ENCODE peak calls at places on chromosomes 4 and X, in five cellular contexts. L is NCI-H1694; M is AG09319; I is stimulated activated CD4-positive, alpha-beta T cell treated with anti-CD3 and anti-CD28 coated beads, TNF-alpha, amount 100 ng/mL, for 1 hour; N is SJSA1. W is an unnamed sample.

GRCh38 chr4:1318046-1318375 is 28.3 kb downstream of the MAEA start:
- DNase-seq in N (no peak), M (no peak), I (no peak), L (no peak), W (no peak)

GRCh38 chr4:109683621-109684253 is 19.5 kb downstream of the CASP6 start:
- DNase-seq in L (no peak), I (no peak), M (no peak), N (no peak), W (no peak)

GRCh38 chr4:142549726-142550463 is 296.2 kb downstream of the INPP4B start:
- DNase-seq in I (no peak), L (no peak), N (peak; percentile 7), M (no peak), W (no peak)

GRCh38 chrX:7574325-7574724 is 268.6 kb upstream of the VCX start:
- DNase-seq in M (no peak), L (no peak), N (no peak), I (no peak), W (peak; percentile 21)

GRCh38 chrX:151476597-151476996 is 79.6 kb downstream of the VMA21 start:
- DNase-seq in I (no peak), L (no peak), M (no peak), N (no peak), W (no peak)

GRCh38 chr4:3801521-3801920 is 35.3 kb downstream of the ADRA2C start:
- DNase-seq in N (no peak), L (no peak), I (no peak), M (no peak), W (no peak)

GRCh38 chr4:26171953-26172352 is 148.9 kb upstream of the RBPJ start:
- DNase-seq in L (no peak), M (no peak), I (no peak), N (peak; percentile 58), W (no peak)

GRCh38 chr4:108611360-108611759 is 9.0 kb upstream of the RPL34 start:
- DNase-seq in I (no peak), N (no peak), L (no peak), M (no peak), W (peak; percentile 92)

GRCh38 chr4:155734065-155734464 is 24.8 kb upstream of the GUCY1B1 start:
- DNase-seq in I (no peak), N (no peak), M (no peak), L (no peak), W (no peak)

GRCh38 chr4:113673450-113673849 is 88.1 kb downstream of the CAMK2D start:
- DNase-seq in N (peak; percentile 7), I (no peak), L (no peak), M (no peak), W (no peak)

GRCh38 chr4:31045724-31046318 is 325.7 kb downstream of the PCDH7 start:
- DNase-seq in I (no peak), N (peak; percentile 11), L (peak; percentile 8), M (no peak), W (peak; percentile 12)

GRCh38 chrX:87299563-87300160 is 217.9 kb upstream of the KLHL4 start:
- DNase-seq in I (no peak), L (peak; percentile 16), N (no peak), M (no peak), W (peak; percentile 14)

GRCh38 chrX:45669715-45670360 is 469.2 kb upstream of the DIPK2B start:
- DNase-seq in M (no peak), N (no peak), I (no peak), L (no peak), W (no peak)

W was measured in Jurkat, Clone E6-1.